ENCODE peak calls at places on chromosomes 16 and 17, in five cellular contexts. One of them, this sample, is unnamed.

GRCh38 chr17:44093231-44093900 is 22.8 kb downstream of the G6PC3 start:
- DNase-seq in left ventricle myocardium inferior: no peak
- DNase-seq in kidney epithelial cell: no peak
- DNase-seq in AG09309: no peak
- DNase-seq in brain microvascular endothelial cell: no peak
- DNase-seq in this sample: no peak

GRCh38 chr17:27630607-27631408 is at the start of gene LGALS9:
- DNase-seq in left ventricle myocardium inferior: no peak
- DNase-seq in kidney epithelial cell: no peak
- DNase-seq in AG09309: no peak
- DNase-seq in brain microvascular endothelial cell: peak
- DNase-seq in this sample: no peak

GRCh38 chr17:1267471-1267947 is 2.7 kb upstream of the BHLHA9 start:
- DNase-seq in left ventricle myocardium inferior: no peak
- DNase-seq in kidney epithelial cell: no peak
- DNase-seq in AG09309: no peak
- DNase-seq in brain microvascular endothelial cell: no peak
- DNase-seq in this sample: peak

GRCh38 chr16:16162591-16162990 is 60.7 kb downstream of the ABCC6 start:
- DNase-seq in left ventricle myocardium inferior: no peak
- DNase-seq in kidney epithelial cell: no peak
- DNase-seq in AG09309: no peak
- DNase-seq in brain microvascular endothelial cell: no peak
- DNase-seq in this sample: no peak

GRCh38 chr16:31458073-31458834 is 1.0 kb upstream of the ARMC5 start:
- DNase-seq in left ventricle myocardium inferior: no peak
- DNase-seq in kidney epithelial cell: no peak
- DNase-seq in AG09309: no peak
- DNase-seq in brain microvascular endothelial cell: peak
- DNase-seq in this sample: no peak

GRCh38 chr17:7404737-7405412 is 978 bp upstream of the TMEM256 start:
- DNase-seq in left ventricle myocardium inferior: peak
- DNase-seq in kidney epithelial cell: no peak
- DNase-seq in AG09309: no peak
- DNase-seq in brain microvascular endothelial cell: peak
- DNase-seq in this sample: no peak

GRCh38 chr16:80924372-80924978 is 82.2 kb downstream of the CMC2 start:
- DNase-seq in left ventricle myocardium inferior: peak
- DNase-seq in kidney epithelial cell: no peak
- DNase-seq in AG09309: no peak
- DNase-seq in brain microvascular endothelial cell: peak
- DNase-seq in this sample: no peak

GRCh38 chr16:70706948-70707465 is 21.2 kb upstream of the MTSS2 start:
- DNase-seq in left ventricle myocardium inferior: no peak
- DNase-seq in kidney epithelial cell: no peak
- DNase-seq in AG09309: peak
- DNase-seq in brain microvascular endothelial cell: peak
- DNase-seq in this sample: peak

GRCh38 chr16:4489030-4489429 is 12.8 kb downstream of the HMOX2 start:
- DNase-seq in left ventricle myocardium inferior: no peak
- DNase-seq in kidney epithelial cell: peak
- DNase-seq in AG09309: no peak
- DNase-seq in brain microvascular endothelial cell: peak
- DNase-seq in this sample: no peak

GRCh38 chr16:83797013-83797412 is 10.8 kb upstream of the HSBP1 start:
- DNase-seq in left ventricle myocardium inferior: no peak
- DNase-seq in kidney epithelial cell: no peak
- DNase-seq in AG09309: no peak
- DNase-seq in brain microvascular endothelial cell: no peak
- DNase-seq in this sample: no peak

GRCh38 chr16:58022601-58023371 is 2.8 kb upstream of the MMP15 start:
- DNase-seq in left ventricle myocardium inferior: peak
- DNase-seq in kidney epithelial cell: no peak
- DNase-seq in AG09309: peak
- DNase-seq in brain microvascular endothelial cell: peak
- DNase-seq in this sample: no peak

GRCh38 chr17:78665952-78666920 is 89.0 kb upstream of the DNAH17 start:
- DNase-seq in left ventricle myocardium inferior: peak
- DNase-seq in kidney epithelial cell: no peak
- DNase-seq in AG09309: no peak
- DNase-seq in brain microvascular endothelial cell: no peak
- DNase-seq in this sample: no peak

GRCh38 chr17:17141860-17142552 is 64.1 kb downstream of the PLD6 start:
- DNase-seq in left ventricle myocardium inferior: peak
- DNase-seq in kidney epithelial cell: no peak
- DNase-seq in AG09309: no peak
- DNase-seq in brain microvascular endothelial cell: peak
- DNase-seq in this sample: no peak

GRCh38 chr16:25024900-25025299 is 9.7 kb upstream of the ARHGAP17 start:
- DNase-seq in left ventricle myocardium inferior: no peak
- DNase-seq in kidney epithelial cell: no peak
- DNase-seq in AG09309: no peak
- DNase-seq in brain microvascular endothelial cell: no peak
- DNase-seq in this sample: no peak

GRCh38 chr17:65674246-65675045 is 113.0 kb upstream of the AXIN2 start:
- DNase-seq in left ventricle myocardium inferior: no peak
- DNase-seq in kidney epithelial cell: no peak
- DNase-seq in AG09309: no peak
- DNase-seq in brain microvascular endothelial cell: no peak
- DNase-seq in this sample: no peak

GRCh38 chr16:88453217-88453531 is at the start of gene ZFPM1:
- DNase-seq in left ventricle myocardium inferior: no peak
- DNase-seq in kidney epithelial cell: no peak
- DNase-seq in AG09309: no peak
- DNase-seq in brain microvascular endothelial cell: no peak
- DNase-seq in this sample: no peak
- H3K4me3 ChIP-seq in left ventricle myocardium inferior: peak
- H3K4me3 ChIP-seq in kidney epithelial cell: peak
- H3K4me3 ChIP-seq in AG09309: peak
- H3K4me3 ChIP-seq in brain microvascular endothelial cell: peak
- H3K4me3 ChIP-seq in this sample: peak

DNA sequence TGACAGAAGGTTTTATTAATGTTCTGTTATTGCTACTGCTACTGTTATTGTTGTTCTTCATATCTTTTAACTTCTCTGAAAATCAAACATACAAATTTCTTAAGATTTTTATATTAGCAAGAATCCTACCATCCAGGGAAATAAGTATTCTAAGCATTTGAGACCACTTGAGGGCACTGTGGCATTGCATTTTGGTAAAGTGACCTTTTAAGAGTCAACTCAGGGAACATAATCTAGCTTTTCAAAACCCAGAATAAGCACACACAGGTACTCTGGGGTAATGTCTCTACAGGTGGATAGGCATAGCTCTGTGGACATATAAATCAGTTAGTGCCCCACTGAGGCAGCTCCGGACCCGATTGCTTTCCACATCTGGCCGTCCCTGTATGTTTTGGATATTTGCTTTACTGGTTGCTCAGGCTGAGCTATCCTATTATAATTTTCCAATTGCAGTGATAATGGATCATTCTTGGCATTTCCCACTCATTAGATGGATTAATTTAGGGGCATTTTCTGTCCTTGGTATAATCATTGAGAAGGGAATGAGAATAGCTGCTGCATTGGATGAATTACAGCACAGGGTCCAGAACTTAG is 1425.1 kb upstream of the CDH8 start:
- DNase-seq in left ventricle myocardium inferior: no peak
- DNase-seq in kidney epithelial cell: peak
- DNase-seq in AG09309: peak
- DNase-seq in brain microvascular endothelial cell: peak
- DNase-seq in this sample: peak
- TF ChIP-seq CTCF in left ventricle myocardium inferior: peak
- TF ChIP-seq CTCF in kidney epithelial cell: peak
- TF ChIP-seq CTCF in AG09309: peak
- TF ChIP-seq CTCF in brain microvascular endothelial cell: peak
- TF ChIP-seq CTCF in this sample: peak

GRCh38 chr17:45145035-45145389 is 3.3 kb upstream of the HEXIM1 start:
- DNase-seq in left ventricle myocardium inferior: peak
- DNase-seq in kidney epithelial cell: no peak
- DNase-seq in AG09309: no peak
- DNase-seq in brain microvascular endothelial cell: no peak
- DNase-seq in this sample: no peak

GRCh38 chr17:45143767-45144198 is 4.5 kb upstream of the HEXIM1 start:
- DNase-seq in left ventricle myocardium inferior: peak
- DNase-seq in kidney epithelial cell: no peak
- DNase-seq in AG09309: peak
- DNase-seq in brain microvascular endothelial cell: peak
- DNase-seq in this sample: no peak

GRCh38 chr17:45144199-45145034 is 3.9 kb upstream of the HEXIM1 start:
- DNase-seq in left ventricle myocardium inferior: peak
- DNase-seq in kidney epithelial cell: no peak
- DNase-seq in AG09309: no peak
- DNase-seq in brain microvascular endothelial cell: no peak
- DNase-seq in this sample: no peak

GRCh38 chr17:45146166-45146565 is 2.1 kb upstream of the HEXIM1 start:
- DNase-seq in left ventricle myocardium inferior: peak
- DNase-seq in kidney epithelial cell: no peak
- DNase-seq in AG09309: no peak
- DNase-seq in brain microvascular endothelial cell: no peak
- DNase-seq in this sample: no peak

DNA sequence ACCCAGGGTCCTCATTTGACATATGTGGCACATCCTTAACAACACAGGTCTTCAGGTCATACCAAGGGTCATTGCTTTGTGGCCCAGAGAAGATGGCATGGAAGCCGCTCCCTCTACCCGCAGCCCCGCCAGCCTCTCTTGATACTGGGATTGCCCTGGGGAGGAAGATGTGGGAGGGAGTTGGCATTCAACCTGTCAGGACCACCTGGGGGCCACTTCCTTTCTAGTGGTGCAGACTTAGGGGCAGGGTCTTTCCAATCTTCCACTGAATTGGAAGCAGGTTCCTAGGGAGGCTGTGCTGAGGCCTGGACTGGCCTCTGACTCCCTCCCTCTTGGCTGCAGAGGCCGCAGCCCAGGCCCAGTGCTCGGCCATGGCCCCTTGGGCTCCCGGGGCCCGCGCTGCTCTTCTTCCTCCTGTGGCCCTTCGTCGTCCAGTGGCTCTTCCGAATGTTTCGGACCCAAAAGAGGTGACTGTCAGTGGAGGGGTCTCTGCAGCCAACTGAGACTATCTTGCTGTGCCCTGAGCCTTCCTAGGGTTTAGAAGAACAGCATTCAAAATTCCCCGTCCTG is 5.1 kb upstream of the HEXIM1 start:
- DNase-seq in left ventricle myocardium inferior: peak
- DNase-seq in kidney epithelial cell: no peak
- DNase-seq in AG09309: no peak
- DNase-seq in brain microvascular endothelial cell: no peak
- DNase-seq in this sample: no peak
- H3K4me3 ChIP-seq in left ventricle myocardium inferior: peak
- H3K4me3 ChIP-seq in kidney epithelial cell: no peak
- H3K4me3 ChIP-seq in AG09309: no peak
- H3K4me3 ChIP-seq in brain microvascular endothelial cell: no peak
- H3K4me3 ChIP-seq in this sample: no peak

DNA sequence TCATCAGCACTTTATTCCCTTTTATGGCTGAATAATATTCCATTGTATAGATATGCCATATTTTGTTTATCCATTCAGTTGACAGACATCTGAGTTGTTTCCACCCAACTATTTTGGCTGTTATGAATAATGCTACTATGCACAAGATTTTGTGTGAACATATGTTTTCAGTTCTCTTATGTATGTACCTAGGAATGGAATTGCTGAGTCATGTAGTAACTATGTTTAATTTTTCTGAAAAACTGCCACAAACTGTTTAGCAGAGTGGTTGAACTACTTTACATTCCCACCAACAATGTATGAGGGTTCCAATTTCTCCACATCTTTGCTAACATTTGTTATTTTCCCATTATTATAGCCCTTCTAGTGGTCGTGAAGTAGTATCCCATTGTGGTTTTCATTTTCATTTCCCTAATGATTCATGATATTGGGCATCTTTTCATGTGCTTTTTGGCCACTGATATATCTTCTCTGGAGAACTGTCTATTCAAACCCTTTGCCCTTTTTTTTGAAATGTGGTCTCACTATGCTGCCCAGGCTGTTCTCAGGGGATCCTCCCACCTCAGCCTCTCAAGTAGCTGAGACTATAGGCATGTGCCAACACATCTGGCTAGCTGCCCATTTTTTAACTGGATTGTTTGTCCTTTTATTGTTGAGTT is 26.3 kb downstream of the SMURF2 start:
- DNase-seq in left ventricle myocardium inferior: no peak
- DNase-seq in kidney epithelial cell: no peak
- DNase-seq in AG09309: peak
- DNase-seq in brain microvascular endothelial cell: no peak
- DNase-seq in this sample: no peak
- TF ChIP-seq CTCF in left ventricle myocardium inferior: no peak
- TF ChIP-seq CTCF in kidney epithelial cell: no peak
- TF ChIP-seq CTCF in AG09309: no peak
- TF ChIP-seq CTCF in brain microvascular endothelial cell: no peak
- TF ChIP-seq CTCF in this sample: no peak

DNA sequence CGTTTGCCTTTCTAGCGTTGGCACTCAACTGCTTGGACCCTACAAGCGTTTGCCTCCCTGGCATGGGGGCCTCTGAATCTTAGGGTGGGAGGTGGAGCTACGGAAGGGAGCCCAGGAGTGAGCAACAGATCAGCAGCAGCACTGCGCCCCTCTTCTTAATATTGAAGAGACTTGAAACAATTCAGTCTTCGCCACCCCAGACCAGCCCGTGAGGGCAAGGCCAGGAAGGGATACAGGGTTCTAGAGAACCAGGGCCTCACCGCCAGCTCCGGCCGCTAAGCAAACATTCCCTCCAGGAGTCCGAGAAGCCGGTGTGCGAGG is 1.5 kb upstream of the GPRC5C start:
- DNase-seq in left ventricle myocardium inferior: no peak
- DNase-seq in kidney epithelial cell: no peak
- DNase-seq in AG09309: no peak
- DNase-seq in brain microvascular endothelial cell: no peak
- DNase-seq in this sample: no peak
- H3K4me3 ChIP-seq in left ventricle myocardium inferior: peak
- H3K4me3 ChIP-seq in kidney epithelial cell: no peak
- H3K4me3 ChIP-seq in AG09309: peak
- H3K4me3 ChIP-seq in brain microvascular endothelial cell: no peak
- H3K4me3 ChIP-seq in this sample: peak

DNA sequence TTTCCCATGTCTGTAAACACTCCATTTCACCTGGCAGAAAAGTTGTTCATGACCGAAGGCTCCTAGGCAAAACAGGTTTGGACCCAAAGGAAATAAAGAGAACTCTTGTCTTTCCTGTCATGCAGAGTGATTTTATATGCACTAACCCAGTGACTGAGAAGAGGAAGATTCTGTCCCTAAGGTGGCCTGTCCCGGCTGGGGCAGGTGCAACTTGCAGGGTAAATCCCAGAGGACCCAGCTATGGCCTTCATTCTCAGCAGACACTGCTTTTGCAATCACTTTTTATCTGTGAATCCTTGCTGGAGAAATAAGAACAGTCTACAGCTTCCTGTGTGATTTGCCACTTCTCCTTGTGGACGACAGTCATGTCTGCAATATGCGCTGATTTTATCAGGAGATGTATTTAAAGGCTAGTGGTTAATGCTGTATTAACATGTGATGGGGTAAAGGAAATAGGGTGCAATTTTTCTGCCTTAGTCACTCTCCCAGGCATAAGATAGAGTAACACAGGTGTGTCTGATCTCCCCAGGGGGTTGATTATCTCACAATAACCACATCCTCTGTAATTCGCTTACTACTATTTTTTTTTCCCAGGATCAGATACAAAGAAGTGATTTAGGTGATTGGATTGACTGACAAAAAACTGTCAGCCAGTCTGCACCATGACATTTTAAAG is 696.8 kb upstream of the SOX9 start:
- DNase-seq in left ventricle myocardium inferior: no peak
- DNase-seq in kidney epithelial cell: peak
- DNase-seq in AG09309: no peak
- DNase-seq in brain microvascular endothelial cell: peak
- DNase-seq in this sample: no peak
- TF ChIP-seq CTCF in left ventricle myocardium inferior: no peak
- TF ChIP-seq CTCF in kidney epithelial cell: no peak
- TF ChIP-seq CTCF in AG09309: no peak
- TF ChIP-seq CTCF in brain microvascular endothelial cell: peak
- TF ChIP-seq CTCF in this sample: peak